ENCODE peak calls at places on chromosomes 13 and 19, in five cellular contexts. One of them, this sample, is unnamed.

GRCh38 chr19:54462072-54462712 is 1.4 kb downstream of the LENG9 start:
- DNase-seq in HCT116: no peak
- DNase-seq in fibroblast of lung: no peak
- DNase-seq in OCI-LY7: no peak
- DNase-seq in A549: no peak
- DNase-seq in this sample: no peak

GRCh38 chr13:101301053-101301452 is 115.3 kb downstream of the NALCN start:
- DNase-seq in HCT116: no peak
- DNase-seq in fibroblast of lung: no peak
- DNase-seq in OCI-LY7: no peak
- DNase-seq in A549: no peak
- DNase-seq in this sample: no peak

GRCh38 chr19:51458051-51458645 is at the start of gene SIGLEC8:
- DNase-seq in HCT116: no peak
- DNase-seq in fibroblast of lung: no peak
- DNase-seq in OCI-LY7: no peak
- DNase-seq in A549: no peak
- DNase-seq in this sample: no peak

GRCh38 chr19:29268721-29269483 is 56.0 kb upstream of the UQCRFS1 start:
- DNase-seq in HCT116: no peak
- DNase-seq in fibroblast of lung: no peak
- DNase-seq in OCI-LY7: no peak
- DNase-seq in A549: no peak
- DNase-seq in this sample: no peak

GRCh38 chr13:109095126-109095525 is 465.7 kb downstream of the MYO16 start:
- DNase-seq in HCT116: no peak
- DNase-seq in fibroblast of lung: no peak
- DNase-seq in OCI-LY7: no peak
- DNase-seq in A549: no peak
- DNase-seq in this sample: no peak

GRCh38 chr19:15141143-15141542 is 33.9 kb downstream of the SYDE1 start:
- DNase-seq in HCT116: no peak
- DNase-seq in fibroblast of lung: no peak
- DNase-seq in OCI-LY7: no peak
- DNase-seq in A549: no peak
- DNase-seq in this sample: no peak

GRCh38 chr19:10431943-10432735 is 11.8 kb downstream of the PDE4A start:
- DNase-seq in HCT116: no peak
- DNase-seq in fibroblast of lung: no peak
- DNase-seq in OCI-LY7: no peak
- DNase-seq in A549: no peak
- DNase-seq in this sample: no peak

GRCh38 chr19:41882568-41883462 is at the start of gene ARHGEF1:
- DNase-seq in HCT116: no peak
- DNase-seq in fibroblast of lung: peak; percentile 18
- DNase-seq in OCI-LY7: peak; percentile 70
- DNase-seq in A549: peak; percentile 90
- DNase-seq in this sample: no peak

GRCh38 chr13:99467764-99468163 is 33.5 kb upstream of the TM9SF2 start:
- DNase-seq in HCT116: no peak
- DNase-seq in fibroblast of lung: peak; percentile 43
- DNase-seq in OCI-LY7: no peak
- DNase-seq in A549: no peak
- DNase-seq in this sample: no peak

GRCh38 chr13:86446311-86446710 is 647.1 kb upstream of the SLITRK6 start:
- DNase-seq in HCT116: no peak
- DNase-seq in fibroblast of lung: peak; percentile 58
- DNase-seq in OCI-LY7: no peak
- DNase-seq in A549: peak; percentile 2
- DNase-seq in this sample: no peak

GRCh38 chr13:49220856-49221614 is 897 bp downstream of the MLNR start:
- DNase-seq in HCT116: no peak
- DNase-seq in fibroblast of lung: no peak
- DNase-seq in OCI-LY7: no peak
- DNase-seq in A549: no peak
- DNase-seq in this sample: no peak
- H3K4me3 ChIP-seq in HCT116: no peak overlapping the region
- H3K4me3 ChIP-seq in fibroblast of lung: no peak overlapping the region
- H3K4me3 ChIP-seq in OCI-LY7: no peak overlapping the region
- H3K4me3 ChIP-seq in A549: no peak overlapping the region
- H3K4me3 ChIP-seq in this sample: peak overlapping the region; percentile 49

GRCh38 chr19:4013886-4014540 is 6.5 kb downstream of the PIAS4 start:
- DNase-seq in HCT116: no peak
- DNase-seq in fibroblast of lung: no peak
- DNase-seq in OCI-LY7: no peak
- DNase-seq in A549: no peak
- DNase-seq in this sample: no peak
- H3K4me1 ChIP-seq in HCT116: peaks cover 3% of the 10 kb centered on the region
- H3K4me1 ChIP-seq in fibroblast of lung: peaks cover 2% of the 10 kb centered on the region
- H3K4me1 ChIP-seq in OCI-LY7: peaks cover 4% of the 10 kb centered on the region
- H3K4me1 ChIP-seq in A549: peaks cover 3% of the 10 kb centered on the region
- H3K4me1 ChIP-seq in this sample: peaks cover 8% of the 10 kb centered on the region

GRCh38 chr13:69092615-69093322 is 1014.9 kb upstream of the ATXN8OS start:
- DNase-seq in HCT116: no peak
- DNase-seq in fibroblast of lung: no peak
- DNase-seq in OCI-LY7: no peak
- DNase-seq in A549: no peak
- DNase-seq in this sample: no peak
- TF ChIP-seq CTCF in HCT116: peak; percentile 13
- TF ChIP-seq CTCF in fibroblast of lung: no peak
- TF ChIP-seq CTCF in OCI-LY7: no peak
- TF ChIP-seq CTCF in A549: no peak
- TF ChIP-seq CTCF in this sample: no peak

GRCh38 chr19:1271528-1272422 is 2.6 kb downstream of the CIRBP start:
- DNase-seq in HCT116: no peak
- DNase-seq in fibroblast of lung: no peak
- DNase-seq in OCI-LY7: no peak
- DNase-seq in A549: no peak
- DNase-seq in this sample: no peak
- H3K4me3 ChIP-seq in HCT116: no peak overlapping the region
- H3K4me3 ChIP-seq in fibroblast of lung: peak overlapping the region; percentile 89
- H3K4me3 ChIP-seq in OCI-LY7: peak overlapping the region; percentile 82
- H3K4me3 ChIP-seq in A549: no peak overlapping the region
- H3K4me3 ChIP-seq in this sample: peak overlapping the region; percentile 80

DNA sequence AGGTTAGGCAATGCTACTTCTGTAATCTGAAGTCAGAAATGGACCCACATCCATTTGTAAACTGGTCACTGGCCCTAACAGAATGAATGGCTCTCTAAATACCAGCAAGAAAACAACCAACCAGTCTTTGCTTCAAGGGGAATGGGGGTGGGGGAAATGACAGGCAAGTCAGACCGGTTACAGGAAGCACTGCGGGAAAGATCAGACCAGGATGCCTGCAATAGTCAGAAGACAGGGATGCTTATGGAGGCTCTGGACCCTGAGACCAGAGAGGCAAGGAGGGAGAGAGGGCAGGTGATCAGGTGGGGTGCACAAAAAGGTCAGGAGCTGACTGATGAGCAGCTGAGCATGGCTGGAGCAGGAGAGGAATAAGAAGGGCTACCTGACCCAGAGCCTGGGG is 13.1 kb downstream of the MED26 start:
- DNase-seq in HCT116: no peak
- DNase-seq in fibroblast of lung: no peak
- DNase-seq in OCI-LY7: no peak
- DNase-seq in A549: no peak
- DNase-seq in this sample: no peak
- H3K4me1 ChIP-seq in HCT116: peaks cover 23% of the 10 kb centered on the region
- H3K4me1 ChIP-seq in fibroblast of lung: peaks cover 6% of the 10 kb centered on the region
- H3K4me1 ChIP-seq in OCI-LY7: peaks cover 65% of the 10 kb centered on the region
- H3K4me1 ChIP-seq in A549: peaks cover 2% of the 10 kb centered on the region
- H3K4me1 ChIP-seq in this sample: peaks cover 5% of the 10 kb centered on the region

DNA sequence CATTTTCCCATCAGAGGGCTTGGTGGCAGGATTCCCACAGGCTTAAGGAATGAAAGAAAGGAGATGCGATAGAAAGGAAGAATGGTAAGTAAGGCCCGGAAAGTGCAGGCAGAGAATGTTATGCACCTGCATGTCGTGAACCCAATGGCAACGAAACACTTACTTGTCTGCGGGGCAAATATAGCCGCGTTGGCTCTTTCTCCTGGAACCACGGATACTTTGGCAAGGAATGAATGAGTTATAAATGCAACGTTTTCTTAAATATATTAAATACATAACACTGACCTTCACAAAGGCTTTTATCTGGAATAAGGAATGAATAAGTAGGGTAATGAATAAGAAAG is 192.1 kb downstream of the KATNAL1 start:
- DNase-seq in HCT116: no peak
- DNase-seq in fibroblast of lung: no peak
- DNase-seq in OCI-LY7: no peak
- DNase-seq in A549: no peak
- DNase-seq in this sample: no peak
- TF ChIP-seq CTCF in HCT116: no peak
- TF ChIP-seq CTCF in fibroblast of lung: no peak
- TF ChIP-seq CTCF in OCI-LY7: no peak
- TF ChIP-seq CTCF in A549: no peak
- TF ChIP-seq CTCF in this sample: no peak

This sample was measured in breast epithelium.